ENCODE peak calls at places on chromosome 15, in four cellular contexts. P is heart left ventricle, S is AG04450, D is OCI-LY7. W is an unnamed sample.

GRCh38 chr15:54345301-54345700 is 367.1 kb downstream of the UNC13C start:
- DNase-seq in P (no peak), D (no peak), S (no peak), W (no peak)

GRCh38 chr15:99450896-99451358 is 114.9 kb upstream of the MEF2A start:
- DNase-seq in D (no peak), P (peak; percentile 89), S (no peak), W (peak; percentile 81)

GRCh38 chr15:68542771-68543544 is 35.8 kb upstream of the CORO2B start:
- DNase-seq in D (no peak), P (peak; percentile 74), S (peak; percentile 80), W (no peak)

GRCh38 chr15:99481831-99482230 is 84.0 kb upstream of the MEF2A start:
- DNase-seq in P (no peak), S (no peak), D (no peak), W (no peak)

GRCh38 chr15:88918738-88919137 is 5.6 kb upstream of the MFGE8 start:
- DNase-seq in S (peak; percentile 95), P (peak; percentile 82), D (no peak), W (no peak)

GRCh38 chr15:81948142-81948709 is 97.6 kb downstream of the MEX3B start:
- DNase-seq in D (no peak), P (no peak), S (no peak), W (no peak)

GRCh38 chr15:50176869-50177268 is 5.1 kb upstream of the SLC27A2 start:
- DNase-seq in D (no peak), S (no peak), P (no peak), W (no peak)

GRCh38 chr15:83299462-83299861 is 15.0 kb upstream of the BNC1 start:
- DNase-seq in P (peak; percentile 46), S (no peak), D (no peak), W (no peak)

GRCh38 chr15:65249641-65250040 is 37.0 kb downstream of the PARP16 start:
- DNase-seq in P (no peak), S (no peak), D (no peak), W (no peak)

GRCh38 chr15:78623786-78624497 is 3.1 kb upstream of the CHRNA3 start:
- DNase-seq in D (no peak), P (no peak), S (no peak), W (no peak)

GRCh38 chr15:81540909-81541308 is 166.9 kb upstream of the TMC3 start:
- DNase-seq in S (no peak), D (no peak), P (no peak), W (no peak)

GRCh38 chr15:92751528-92751927 is 96.0 kb upstream of the FAM174B start:
- DNase-seq in S (no peak), D (no peak), P (no peak), W (no peak)

GRCh38 chr15:68402432-68403160 is 29.4 kb downstream of the ITGA11 start:
- DNase-seq in P (no peak), S (no peak), D (no peak), W (no peak)

GRCh38 chr15:38195191-38195901 is 57.3 kb upstream of the SPRED1 start:
- DNase-seq in P (no peak), D (no peak), S (no peak), W (no peak)

GRCh38 chr15:45130291-45131000 is 652 bp downstream of the DUOX1 start:
- DNase-seq in D (no peak), S (no peak), P (no peak), W (no peak)

GRCh38 chr15:37981781-37982180 is 47.3 kb downstream of the TMCO5A start:
- DNase-seq in D (peak; percentile 39), P (no peak), S (no peak), W (no peak)

GRCh38 chr15:57320543-57321220 is 55.6 kb upstream of the CGNL1 start:
- DNase-seq in D (peak; percentile 61), S (no peak), P (peak; percentile 47), W (no peak)

GRCh38 chr15:39595621-39596221 is 14.8 kb downstream of the THBS1 start:
- DNase-seq in D (no peak), S (no peak), P (no peak), W (no peak)

GRCh38 chr15:39597751-39598185 is 16.9 kb downstream of the THBS1 start:
- DNase-seq in S (no peak), D (no peak), P (no peak), W (no peak)

GRCh38 chr15:39598186-39598850 is 17.4 kb downstream of the THBS1 start:
- DNase-seq in S (no peak), D (no peak), P (no peak), W (no peak)

GRCh38 chr15:39596358-39597051 is 15.6 kb downstream of the THBS1 start:
- DNase-seq in P (no peak), S (no peak), D (no peak), W (no peak)

GRCh38 chr15:39597336-39597735 is 16.5 kb downstream of the THBS1 start:
- DNase-seq in P (no peak), S (no peak), D (no peak), W (no peak)
- TF ChIP-seq CTCF in P (no peak), S (no peak), D (no peak), W (no peak)

GRCh38 chr15:66724732-66725467 is 22.9 kb downstream of the SMAD6 start:
- DNase-seq in D (no peak), P (no peak), S (no peak), W (no peak)

GRCh38 chr15:66725468-66725785 is 23.4 kb downstream of the SMAD6 start:
- DNase-seq in D (no peak), P (no peak), S (no peak), W (no peak)

GRCh38 chr15:66730168-66731014 is 28.4 kb downstream of the SMAD6 start:
- DNase-seq in D (no peak), P (no peak), S (no peak), W (no peak)

GRCh38 chr15:66733976-66734375 is 31.9 kb downstream of the SMAD6 start:
- DNase-seq in P (no peak), D (no peak), S (no peak), W (no peak)

GRCh38 chr15:66729339-66729951 is 27.4 kb downstream of the SMAD6 start:
- DNase-seq in S (no peak), D (no peak), P (no peak), W (no peak)
- H3K4me3 ChIP-seq in S (peak overlapping the region; percentile 31), D (no peak overlapping the region), P (peak overlapping the region; percentile 42), W (no peak overlapping the region)

DNA sequence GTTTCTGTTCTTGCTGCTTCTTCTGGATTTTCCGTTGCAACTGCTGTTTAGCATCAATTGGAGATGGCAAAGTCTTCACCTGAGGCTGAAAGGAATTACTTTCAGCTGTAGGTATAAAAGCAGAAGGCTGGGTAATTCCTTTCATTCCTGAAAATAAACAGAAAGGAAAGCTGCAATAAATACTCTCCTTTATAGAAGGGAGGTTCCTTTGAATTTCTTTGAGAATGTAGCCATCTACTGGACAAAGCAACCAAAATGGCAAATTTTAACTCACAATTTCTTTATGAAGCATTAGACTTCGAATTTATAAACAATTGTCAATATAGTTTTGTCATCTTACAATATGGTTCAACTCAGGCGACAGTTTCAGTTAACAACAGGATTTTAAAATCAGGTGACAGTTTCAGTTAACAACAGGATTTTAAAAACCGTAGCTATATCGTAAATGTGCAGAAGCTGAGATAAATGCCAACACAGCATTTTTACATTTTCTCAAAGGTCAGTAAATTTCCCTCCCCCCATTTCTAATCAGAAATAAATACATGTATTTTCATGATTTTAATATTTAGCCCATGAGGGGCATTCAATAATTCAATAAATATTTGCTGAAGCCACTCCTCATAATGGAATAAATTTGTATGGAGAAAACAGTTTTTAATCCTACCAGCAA is 105.0 kb upstream of the NEDD4 start:
- DNase-seq in P (no peak), S (no peak), D (no peak), W (no peak)
- TF ChIP-seq CTCF in P (no peak), S (peak; percentile 42), D (peak; percentile 16), W (no peak)

DNA sequence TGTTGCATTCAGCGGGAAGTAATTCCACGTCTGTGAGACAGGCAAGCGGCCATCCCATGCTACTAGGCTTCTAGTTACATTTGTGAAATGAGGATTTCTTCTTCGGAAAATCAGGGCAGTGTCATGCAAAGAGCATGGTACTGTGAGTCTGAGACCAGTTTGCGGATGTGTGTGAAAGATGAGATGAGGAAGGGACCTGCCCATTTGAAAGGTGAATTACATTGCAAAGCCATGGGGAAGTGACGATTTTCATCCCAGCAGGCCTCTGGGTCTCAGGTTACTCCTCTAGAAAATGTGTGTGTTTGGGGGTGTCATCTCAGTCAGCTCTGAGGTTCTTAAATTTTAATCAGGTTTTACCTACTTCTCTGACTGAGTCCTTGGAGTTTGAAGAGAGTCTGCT is 16.1 kb downstream of the TLE3 start:
- DNase-seq in S (no peak), D (no peak), P (no peak), W (no peak)
- H3K4me3 ChIP-seq in S (no peak overlapping the region), D (no peak overlapping the region), P (no peak overlapping the region), W (no peak overlapping the region)